ENCODE peak calls at places on chromosome 6, in four cellular contexts. Z, M, J and U are unnamed samples.

GRCh38 chr6:389622-390021 is 1.9 kb upstream of the IRF4 start:
- DNase-seq in Z (no peak), M (peak; percentile 86), J (no peak), U (no peak)

GRCh38 chr6:32151885-32152311 is at the start of gene PRRT1:
- DNase-seq in Z (no peak), M (no peak), J (no peak), U (no peak)

GRCh38 chr6:89999154-89999553 is 104.9 kb downstream of the GJA10 start:
- DNase-seq in Z (peak; percentile 81), M (no peak), J (no peak), U (peak; percentile 23)

GRCh38 chr6:4511626-4512010 is 264.6 kb upstream of the CDYL start:
- DNase-seq in Z (no peak), M (no peak), J (no peak), U (no peak)

GRCh38 chr6:150894935-150895686 is 29.6 kb downstream of the MTHFD1L start:
- DNase-seq in Z (peak; percentile 29), M (peak; percentile 61), J (peak; percentile 25), U (no peak)

GRCh38 chr6:45574885-45575284 is 197.2 kb upstream of the SUPT3H start:
- DNase-seq in Z (no peak), M (no peak), J (no peak), U (no peak)

GRCh38 chr6:55069132-55069781 is 105.1 kb upstream of the HCRTR2 start:
- DNase-seq in Z (peak; percentile 1), M (no peak), J (peak; percentile 49), U (peak; percentile 22)

GRCh38 chr6:47573109-47573508 is 95.5 kb downstream of the CD2AP start:
- DNase-seq in Z (no peak), M (no peak), J (no peak), U (no peak)

GRCh38 chr6:157611406-157611805 is 211.6 kb upstream of the SNX9 start:
- DNase-seq in Z (no peak), M (no peak), J (no peak), U (no peak)

GRCh38 chr6:149033454-149034241 is 283.9 kb upstream of the TAB2 start:
- DNase-seq in Z (no peak), M (peak; percentile 78), J (no peak), U (no peak)

GRCh38 chr6:25387921-25388320 is 108.7 kb downstream of the CARMIL1 start:
- DNase-seq in Z (no peak), M (no peak), J (no peak), U (no peak)

GRCh38 chr6:13305256-13305650 is 23.1 kb downstream of the TBC1D7 start:
- DNase-seq in Z (no peak), M (no peak), J (no peak), U (no peak)

GRCh38 chr6:168636147-168636982 is 195.4 kb downstream of the SMOC2 start:
- DNase-seq in Z (no peak), M (no peak), J (no peak), U (no peak)

GRCh38 chr6:4522453-4522852 is 253.8 kb upstream of the CDYL start:
- DNase-seq in Z (no peak), M (no peak), J (no peak), U (no peak)

GRCh38 chr6:3282461-3283236 is 23.9 kb downstream of the PSMG4 start:
- DNase-seq in Z (no peak), M (no peak), J (no peak), U (no peak)

GRCh38 chr6:4491501-4492260 is 284.5 kb upstream of the CDYL start:
- DNase-seq in Z (no peak), M (no peak), J (no peak), U (no peak)

GRCh38 chr6:153727910-153728309 is 311.1 kb upstream of the OPRM1 start:
- DNase-seq in Z (no peak), M (no peak), J (no peak), U (no peak)
- TF ChIP-seq TARDBP in Z (no peak), M (no peak), J (no peak), U (no peak)

DNA sequence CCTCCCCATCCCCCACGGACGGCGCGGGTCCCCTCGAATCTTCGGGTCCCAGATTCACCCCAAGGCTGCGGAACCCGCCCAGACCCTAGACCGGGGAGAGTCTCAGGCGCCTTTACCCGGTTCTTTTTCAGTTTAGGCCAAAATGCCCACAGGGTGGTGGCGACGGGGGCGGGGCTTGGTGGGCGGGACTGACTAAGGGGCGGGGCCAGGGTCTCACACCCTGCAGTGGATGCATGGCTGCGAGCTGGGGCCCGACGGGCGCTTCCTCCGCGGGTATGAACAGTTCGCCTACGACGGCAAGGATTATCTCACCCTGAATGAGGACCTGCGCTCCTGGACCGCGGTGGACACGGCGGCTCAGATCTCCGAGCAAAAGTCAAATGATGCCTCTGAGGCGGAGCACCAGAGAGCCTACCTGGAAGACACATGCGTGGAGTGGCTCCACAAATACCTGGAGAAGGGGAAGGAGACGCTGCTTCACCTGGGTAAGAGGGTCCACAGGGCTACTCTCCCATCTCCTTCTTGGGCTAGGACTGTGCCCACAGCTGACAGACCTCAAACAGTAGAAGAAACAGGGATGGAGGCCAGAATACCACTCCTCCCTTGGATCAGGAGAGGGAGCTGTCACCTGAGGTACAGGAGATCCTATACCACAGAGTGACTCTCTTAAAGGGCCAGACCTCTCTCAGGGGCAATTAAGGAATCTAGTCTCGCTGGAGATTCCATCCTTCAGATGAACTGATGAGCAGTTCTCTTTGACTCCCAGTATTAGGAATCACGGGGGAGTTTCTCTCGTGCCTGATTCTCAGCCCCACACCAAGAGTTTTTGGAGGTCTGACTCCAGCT is 945 bp downstream of the HLA-E start:
- DNase-seq in Z (peak; percentile 78), M (peak; percentile 31), J (no peak), U (peak; percentile 81)
- TF ChIP-seq TARDBP in Z (no peak), M (no peak), J (no peak), U (no peak)

GRCh38 chr6:131135244-131136020 is at the start of gene AKAP7:
- DNase-seq in Z (peak; percentile 62), M (no peak), J (peak; percentile 64), U (peak; percentile 86)
- TF ChIP-seq TARDBP in Z (no peak), M (no peak), J (no peak), U (no peak)

GRCh38 chr6:79385893-79386292 is 151.3 kb downstream of the LCA5 start:
- DNase-seq in Z (no peak), M (no peak), J (no peak), U (no peak)

GRCh38 chr6:79394690-79395089 is 142.5 kb downstream of the LCA5 start:
- DNase-seq in Z (no peak), M (no peak), J (no peak), U (no peak)

GRCh38 chr6:79396625-79397024 is 140.6 kb downstream of the LCA5 start:
- DNase-seq in Z (peak; percentile 42), M (no peak), J (no peak), U (no peak)

DNA sequence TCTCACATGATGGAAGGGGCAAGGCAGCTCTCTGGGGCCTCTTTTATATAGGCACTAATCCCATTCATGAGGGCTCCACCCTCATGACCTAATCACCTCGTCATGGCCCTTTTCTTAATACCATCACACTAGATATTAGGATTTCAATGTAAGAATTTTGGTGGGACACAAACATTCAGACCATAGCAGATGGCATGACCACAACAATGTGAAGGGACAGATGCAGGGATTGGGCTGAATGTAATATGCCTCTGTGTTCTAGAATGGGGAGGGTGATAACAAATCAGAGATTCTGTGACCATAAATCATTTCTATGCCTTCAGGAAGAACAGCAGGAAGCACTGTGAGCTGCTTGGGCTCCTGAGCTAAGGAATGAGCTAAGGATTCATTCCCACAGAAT is 145.7 kb downstream of the LCA5 start:
- DNase-seq in Z (no peak), M (no peak), J (no peak), U (no peak)
- TF ChIP-seq TARDBP in Z (no peak), M (no peak), J (no peak), U (no peak)

GRCh38 chr6:57432919-57433684 is 115.7 kb downstream of the PRIM2 start:
- DNase-seq in Z (no peak), M (peak; percentile 32), J (no peak), U (no peak)

GRCh38 chr6:57435475-57436163 is 118.2 kb downstream of the PRIM2 start:
- DNase-seq in Z (no peak), M (no peak), J (no peak), U (no peak)

GRCh38 chr6:57432162-57432561 is 114.7 kb downstream of the PRIM2 start:
- DNase-seq in Z (no peak), M (no peak), J (peak; percentile 3), U (no peak)

DNA sequence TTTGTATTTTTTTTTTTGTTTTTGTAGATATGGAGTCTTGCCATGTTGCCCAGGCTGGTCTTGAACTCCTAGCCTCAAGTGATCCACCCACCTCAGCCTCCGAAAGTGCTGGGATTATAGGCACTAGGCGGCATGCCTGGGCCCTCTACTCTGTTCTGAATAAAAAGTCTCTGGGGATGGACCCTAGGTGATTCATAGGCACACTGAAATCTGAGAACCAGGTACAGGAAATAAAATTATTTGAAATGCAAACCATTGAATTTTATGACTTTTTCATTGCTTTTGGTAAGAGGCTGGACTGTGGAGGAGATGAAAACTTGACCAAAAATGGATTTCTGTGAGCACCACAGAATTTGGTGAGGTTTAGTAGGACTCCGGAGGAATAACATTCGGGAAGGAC is 117.5 kb downstream of the PRIM2 start:
- DNase-seq in Z (no peak), M (no peak), J (no peak), U (no peak)
- TF ChIP-seq TARDBP in Z (no peak), M (no peak), J (no peak), U (no peak)

GRCh38 chr6:8507286-8507685 is 71.9 kb upstream of the SLC35B3 start:
- DNase-seq in Z (no peak), M (no peak), J (no peak), U (no peak)

DNA sequence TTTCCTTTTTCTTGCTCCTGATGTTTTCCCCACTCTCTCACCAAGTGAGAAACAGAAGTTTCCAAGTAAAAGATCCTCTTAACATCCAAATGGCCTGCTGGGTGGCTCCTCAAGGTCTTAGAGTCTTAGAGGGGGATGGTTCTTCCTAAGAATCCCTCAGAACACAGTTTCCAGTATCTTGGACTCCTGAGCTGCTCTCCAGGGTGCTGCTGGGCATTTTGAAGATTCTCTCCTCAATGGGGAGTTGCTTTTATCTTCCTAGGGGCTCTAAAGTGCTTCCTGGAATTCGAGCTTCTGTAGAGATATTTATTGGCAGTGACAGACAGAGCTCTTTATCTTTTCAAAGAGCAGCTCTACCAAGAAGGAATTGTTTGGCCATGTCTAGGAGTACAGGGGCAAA is 70.8 kb upstream of the SLC35B3 start:
- DNase-seq in Z (no peak), M (no peak), J (no peak), U (no peak)
- TF ChIP-seq TARDBP in Z (no peak), M (no peak), J (no peak), U (no peak)

GRCh38 chr6:74936886-74937285 is 269.0 kb downstream of the COL12A1 start:
- DNase-seq in Z (no peak), M (no peak), J (no peak), U (no peak)

GRCh38 chr6:74940211-74940610 is 265.6 kb downstream of the COL12A1 start:
- DNase-seq in Z (no peak), M (no peak), J (no peak), U (no peak)

GRCh38 chr6:74939309-74939708 is 266.5 kb downstream of the COL12A1 start:
- DNase-seq in Z (no peak), M (no peak), J (no peak), U (no peak)

GRCh38 chr6:74946961-74947360 is 258.9 kb downstream of the COL12A1 start:
- DNase-seq in Z (no peak), M (no peak), J (peak; percentile 4), U (no peak)

GRCh38 chr6:74942130-74942529 is 263.7 kb downstream of the COL12A1 start:
- DNase-seq in Z (no peak), M (no peak), J (no peak), U (no peak)
- TF ChIP-seq TARDBP in Z (no peak), M (no peak), J (no peak), U (no peak)

GRCh38 chr6:136608991-136609390 is 58.8 kb upstream of the MAP7 start:
- DNase-seq in Z (no peak), M (no peak), J (no peak), U (no peak)
- TF ChIP-seq TARDBP in Z (no peak), M (no peak), J (no peak), U (no peak)